ENCODE peak calls at places on chromosome 9, in six cellular contexts. P is SK-N-SH, B is IMR-90, H is HepG2, D is GM12878, J is K562. N is an unnamed sample.
A peak's percentile ranks its signal among the peaks of the same experiment; 100 is the strongest.

GRCh38 chr9:34694811-34695210 is 3.7 kb upstream of the CCL19 start:
- DNase-seq in P (no peak), B (no peak), H (no peak), D (no peak), J (no peak), N (no peak)

GRCh38 chr9:8555767-8556500 is 756.4 kb upstream of the DMAC1 start:
- DNase-seq in P (no peak), B (no peak), H (no peak), D (no peak), J (no peak), N (no peak)

GRCh38 chr9:3879315-3879714 is 353.5 kb upstream of the RFX3 start:
- DNase-seq in P (no peak), B (no peak), H (no peak), D (no peak), J (no peak), N (no peak)

GRCh38 chr9:71681104-71681707 is 87.1 kb downstream of the CEMIP2 start:
- DNase-seq in P (no peak), B (peak; percentile 44), H (no peak), D (no peak), J (no peak), N (no peak)

GRCh38 chr9:136432591-136432990 is 7.1 kb downstream of the INPP5E start:
- DNase-seq in P (no peak), B (no peak), H (no peak), D (no peak), J (no peak), N (no peak)

GRCh38 chr9:19564396-19565061 is 155.7 kb downstream of the ACER2 start:
- DNase-seq in P (no peak), B (no peak), H (no peak), D (no peak), J (no peak), N (no peak)

GRCh38 chr9:104300125-104300524 is 203.9 kb upstream of the OR13F1 start:
- DNase-seq in P (no peak), B (no peak), H (no peak), D (no peak), J (no peak), N (no peak)

GRCh38 chr9:76438841-76439588 is 20.0 kb upstream of the GCNT1 start:
- DNase-seq in P (no peak), B (no peak), H (no peak), D (peak; percentile 80), J (no peak), N (no peak)

GRCh38 chr9:89878687-89879086 is 273.9 kb downstream of the GADD45G start:
- DNase-seq in P (peak; percentile 49), B (no peak), H (peak; percentile 12), D (no peak), J (peak; percentile 0), N (no peak)

GRCh38 chr9:99819123-99819483 is 2.6 kb upstream of the NR4A3 start:
- DNase-seq in P (no peak), B (no peak), H (no peak), D (no peak), J (no peak), N (no peak)

GRCh38 chr9:35522725-35523124 is 32.8 kb downstream of the RUSC2 start:
- DNase-seq in P (no peak), B (no peak), H (no peak), D (no peak), J (no peak), N (no peak)

GRCh38 chr9:98903938-98904560 is 39.7 kb upstream of the COL15A1 start:
- DNase-seq in P (no peak), B (no peak), H (no peak), D (no peak), J (peak; percentile 47), N (no peak)

GRCh38 chr9:109996936-109997580 is 210.9 kb downstream of the C9orf152 start:
- DNase-seq in P (no peak), B (no peak), H (no peak), D (no peak), J (no peak), N (no peak)

GRCh38 chr9:92685022-92685421 is 15.1 kb upstream of the IPPK start:
- DNase-seq in P (no peak), B (no peak), H (no peak), D (no peak), J (peak; percentile 31), N (no peak)

GRCh38 chr9:136567651-136568287 is 21.9 kb upstream of the NOTCH1 start:
- DNase-seq in P (no peak), B (peak; percentile 81), H (peak; percentile 56), D (no peak), J (no peak), N (peak; percentile 79)

GRCh38 chr9:86352440-86353106 is 1.6 kb downstream of the TUT7 start:
- DNase-seq in P (no peak), B (no peak), H (no peak), D (no peak), J (peak; percentile 15), N (no peak)

GRCh38 chr9:31671011-31671410 is 713.4 kb upstream of the ACO1 start:
- DNase-seq in P (no peak), B (no peak), H (no peak), D (no peak), J (no peak), N (no peak)

GRCh38 chr9:13750639-13751038 is 471.1 kb upstream of the MPDZ start:
- DNase-seq in P (no peak), B (no peak), H (no peak), D (no peak), J (no peak), N (no peak)

GRCh38 chr9:137590469-137591383 is at the start of gene ZMYND19:
- DNase-seq in P (peak; percentile 100), B (peak; percentile 81), H (peak; percentile 73), D (peak; percentile 15), J (peak; percentile 92), N (peak; percentile 94)

GRCh38 chr9:101516655-101517054 is 17.0 kb upstream of the RNF20 start:
- DNase-seq in P (no peak), B (no peak), H (no peak), D (no peak), J (no peak), N (no peak)

GRCh38 chr9:77881111-77881510 is 150.5 kb downstream of the GNAQ start:
- DNase-seq in P (no peak), B (no peak), H (no peak), D (no peak), J (no peak), N (no peak)

GRCh38 chr9:136049451-136050265 is 45.4 kb downstream of the NACC2 start:
- DNase-seq in P (no peak), B (no peak), H (no peak), D (no peak), J (no peak), N (no peak)

GRCh38 chr9:92328225-92328624 is 2.5 kb downstream of the CENPP start:
- DNase-seq in P (peak; percentile 51), B (peak; percentile 78), H (peak; percentile 28), D (no peak), J (peak; percentile 61), N (peak; percentile 17)

GRCh38 chr9:41229408-41230401 is 40.6 kb upstream of the ZNG1F start:
- DNase-seq in P (peak; percentile 12), B (peak; percentile 36), H (peak; percentile 6), D (peak; percentile 24), J (no peak), N (peak; percentile 21)

GRCh38 chr9:98964201-98964600 is 20.5 kb downstream of the COL15A1 start:
- DNase-seq in P (no peak), B (peak; percentile 18), H (no peak), D (no peak), J (no peak), N (no peak)

DNA sequence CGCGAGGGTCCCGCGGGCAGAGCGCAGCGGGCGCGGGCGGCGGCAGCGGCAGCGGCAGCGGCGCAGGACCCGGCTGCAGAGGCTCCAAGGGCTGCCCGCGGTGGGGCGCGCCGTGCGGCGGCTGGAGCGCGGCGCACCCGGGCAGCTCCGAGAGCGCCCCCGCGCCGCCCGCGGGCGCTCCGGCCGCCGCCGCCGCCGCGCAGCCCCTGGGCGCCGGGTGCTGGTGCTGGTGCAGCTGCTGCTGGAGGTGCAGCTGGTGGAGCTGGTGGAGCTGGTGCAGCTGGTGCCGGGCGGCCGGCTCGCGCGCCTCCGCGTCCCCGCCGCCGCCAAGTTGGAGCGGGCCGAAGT is 644 bp downstream of the IER5L start:
- DNase-seq in P (peak; percentile 77), B (no peak), H (no peak), D (no peak), J (no peak), N (no peak)
- TF ChIP-seq RFX5 in P (no peak), B (no peak), H (no peak), D (no peak), J (no peak), N (no peak)

GRCh38 chr9:95481000-95481399 is 35.8 kb downstream of the PTCH1 start:
- DNase-seq in P (no peak), B (no peak), H (no peak), D (peak; percentile 33), J (no peak), N (no peak)
- TF ChIP-seq RFX5 in P (no peak), B (no peak), H (no peak), D (no peak), J (no peak), N (no peak)

DNA sequence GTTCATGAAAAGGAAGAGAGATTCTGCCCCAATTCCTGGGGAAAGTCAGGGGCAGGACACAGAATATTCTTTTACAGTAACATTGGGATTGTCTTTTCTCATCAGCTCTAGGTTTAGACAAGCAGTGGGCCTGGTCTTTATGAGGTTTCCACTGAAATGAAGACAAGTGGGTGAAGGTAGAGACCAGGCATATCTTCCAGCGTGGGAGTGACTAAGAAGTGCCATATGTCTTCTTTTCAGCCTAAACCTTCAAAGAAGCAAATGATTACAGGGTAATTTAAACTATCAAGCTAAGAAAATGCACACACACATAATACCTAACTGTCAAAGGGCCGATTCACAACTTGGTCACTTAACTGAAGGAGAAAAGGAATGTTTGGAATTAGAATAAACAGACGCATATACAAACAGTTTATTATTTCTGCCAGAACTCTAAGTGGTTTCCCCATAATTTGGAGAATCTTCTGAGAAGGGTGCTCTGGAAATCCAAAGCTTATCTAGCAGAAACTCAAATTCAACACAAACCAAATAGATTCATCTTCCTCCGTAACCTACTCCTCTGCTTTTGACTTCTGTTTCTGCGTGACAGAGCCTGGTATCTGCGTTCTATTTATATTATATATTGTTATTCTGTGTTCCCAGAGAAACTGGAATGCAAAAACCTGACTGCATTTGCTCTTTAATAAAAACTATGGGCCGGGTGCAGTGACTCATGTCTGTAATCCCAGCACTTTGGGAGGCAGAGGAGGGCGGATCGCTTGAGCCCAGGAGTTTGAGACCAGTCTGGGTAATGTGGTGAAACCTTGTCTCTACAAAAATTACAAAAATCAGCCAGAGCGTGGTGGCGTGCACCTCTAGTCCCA is 22.0 kb upstream of the TEK start:
- DNase-seq in P (no peak), B (peak; percentile 90), H (no peak), D (no peak), J (no peak), N (no peak)
- TF ChIP-seq RFX5 in P (no peak), B (no peak), H (no peak), D (no peak), J (no peak), N (no peak)

GRCh38 chr9:121896545-121896943 is 196.6 kb downstream of the TTLL11 start:
- DNase-seq in P (no peak), B (no peak), H (no peak), D (no peak), J (no peak), N (no peak)

GRCh38 chr9:121900163-121900562 is 192.9 kb downstream of the TTLL11 start:
- DNase-seq in P (no peak), B (no peak), H (no peak), D (no peak), J (no peak), N (no peak)

GRCh38 chr9:121895274-121895835 is 197.8 kb downstream of the TTLL11 start:
- DNase-seq in P (no peak), B (no peak), H (no peak), D (no peak), J (no peak), N (no peak)

GRCh38 chr9:121895836-121896544 is 197.1 kb downstream of the TTLL11 start:
- DNase-seq in P (no peak), B (peak; percentile 71), H (peak; percentile 5), D (no peak), J (no peak), N (peak; percentile 60)

GRCh38 chr9:121897140-121897539 is 196.0 kb downstream of the TTLL11 start:
- DNase-seq in P (no peak), B (no peak), H (no peak), D (no peak), J (no peak), N (no peak)
- TF ChIP-seq RFX5 in P (no peak), B (no peak), H (no peak), D (no peak), J (no peak), N (no peak)